ENCODE peak calls at places on chromosome 3, in six cellular contexts. One of them, this sample, is unnamed.

GRCh38 chr3:100966807-100967206 is 26.4 kb downstream of the ABI3BP start:
- DNase-seq in H9: no peak
- DNase-seq in H1: no peak
- DNase-seq in mesenchymal stem cell: no peak
- DNase-seq in IMR-90: no peak
- DNase-seq in neuronal stem cell: no peak
- DNase-seq in this sample: no peak

GRCh38 chr3:11200679-11200952 is 46.3 kb downstream of the HRH1 start:
- DNase-seq in IMR-90: peak
- DNase-seq in mesenchymal stem cell: peak
- DNase-seq in neuronal stem cell: no peak
- DNase-seq in H1: no peak
- DNase-seq in H9: no peak
- DNase-seq in this sample: peak

GRCh38 chr3:183837390-183837789 is 12.0 kb upstream of the MAP6D1 start:
- DNase-seq in mesenchymal stem cell: no peak
- DNase-seq in H9: no peak
- DNase-seq in IMR-90: no peak
- DNase-seq in H1: no peak
- DNase-seq in neuronal stem cell: no peak
- DNase-seq in this sample: no peak

GRCh38 chr3:150890320-150890719 is 14.9 kb downstream of the MINDY4B start:
- DNase-seq in H9: no peak
- DNase-seq in IMR-90: peak
- DNase-seq in neuronal stem cell: no peak
- DNase-seq in mesenchymal stem cell: peak
- DNase-seq in H1: no peak
- DNase-seq in this sample: peak

GRCh38 chr3:106241593-106241992 is 372.8 kb upstream of the CBLB start:
- DNase-seq in H1: no peak
- DNase-seq in H9: no peak
- DNase-seq in IMR-90: no peak
- DNase-seq in neuronal stem cell: no peak
- DNase-seq in mesenchymal stem cell: no peak
- DNase-seq in this sample: no peak

GRCh38 chr3:159616234-159616825 is 372.3 kb upstream of the IL12A start:
- DNase-seq in H1: no peak
- DNase-seq in IMR-90: peak
- DNase-seq in neuronal stem cell: no peak
- DNase-seq in H9: peak
- DNase-seq in mesenchymal stem cell: peak
- DNase-seq in this sample: peak

GRCh38 chr3:11185564-11186317 is 31.4 kb downstream of the HRH1 start:
- DNase-seq in H1: no peak
- DNase-seq in IMR-90: peak
- DNase-seq in H9: no peak
- DNase-seq in neuronal stem cell: no peak
- DNase-seq in mesenchymal stem cell: peak
- DNase-seq in this sample: peak

GRCh38 chr3:180679178-180680096 is at the start of gene CCDC39:
- DNase-seq in neuronal stem cell: peak
- DNase-seq in mesenchymal stem cell: peak
- DNase-seq in H9: peak
- DNase-seq in H1: peak
- DNase-seq in IMR-90: peak
- DNase-seq in this sample: peak

GRCh38 chr3:151330899-151331298 is 1.6 kb upstream of the P2RY13 start:
- DNase-seq in H1: no peak
- DNase-seq in H9: no peak
- DNase-seq in mesenchymal stem cell: no peak
- DNase-seq in IMR-90: peak
- DNase-seq in neuronal stem cell: no peak
- DNase-seq in this sample: no peak

GRCh38 chr3:114756506-114757279 is 390.4 kb downstream of the ZBTB20 start:
- DNase-seq in mesenchymal stem cell: peak
- DNase-seq in H9: no peak
- DNase-seq in neuronal stem cell: no peak
- DNase-seq in H1: no peak
- DNase-seq in IMR-90: peak
- DNase-seq in this sample: peak

GRCh38 chr3:50192689-50193141 is 1.3 kb downstream of the GNAT1 start:
- DNase-seq in neuronal stem cell: peak
- DNase-seq in IMR-90: peak
- DNase-seq in H9: peak
- DNase-seq in mesenchymal stem cell: peak
- DNase-seq in H1: peak
- DNase-seq in this sample: peak

GRCh38 chr3:38315488-38316230 is 30.9 kb upstream of the XYLB start:
- DNase-seq in H1: no peak
- DNase-seq in mesenchymal stem cell: no peak
- DNase-seq in IMR-90: no peak
- DNase-seq in neuronal stem cell: no peak
- DNase-seq in H9: no peak
- DNase-seq in this sample: no peak

GRCh38 chr3:182730675-182731042 is 62.6 kb upstream of the ATP11B start:
- DNase-seq in IMR-90: no peak
- DNase-seq in neuronal stem cell: no peak
- DNase-seq in mesenchymal stem cell: no peak
- DNase-seq in H1: no peak
- DNase-seq in H9: no peak
- DNase-seq in this sample: no peak

GRCh38 chr3:157533298-157533870 is 30.2 kb upstream of the VEPH1 start:
- DNase-seq in neuronal stem cell: no peak
- DNase-seq in mesenchymal stem cell: peak
- DNase-seq in H1: no peak
- DNase-seq in H9: no peak
- DNase-seq in IMR-90: peak
- DNase-seq in this sample: no peak

GRCh38 chr3:134327594-134327975 is 46.7 kb downstream of the AMOTL2 start:
- DNase-seq in neuronal stem cell: no peak
- DNase-seq in H9: no peak
- DNase-seq in mesenchymal stem cell: peak
- DNase-seq in IMR-90: peak
- DNase-seq in H1: no peak
- DNase-seq in this sample: peak

GRCh38 chr3:60716573-60716972 is 534.7 kb downstream of the FHIT start:
- DNase-seq in IMR-90: peak
- DNase-seq in mesenchymal stem cell: peak
- DNase-seq in H1: no peak
- DNase-seq in H9: no peak
- DNase-seq in neuronal stem cell: no peak
- DNase-seq in this sample: no peak

GRCh38 chr3:169146112-169146665 is 517.3 kb downstream of the MECOM start:
- DNase-seq in neuronal stem cell: peak
- DNase-seq in H1: no peak
- DNase-seq in mesenchymal stem cell: peak
- DNase-seq in IMR-90: peak
- DNase-seq in H9: peak
- DNase-seq in this sample: peak

GRCh38 chr3:123060054-123060453 is 6.8 kb upstream of the PDIA5 start:
- DNase-seq in neuronal stem cell: no peak
- DNase-seq in IMR-90: no peak
- DNase-seq in H1: no peak
- DNase-seq in mesenchymal stem cell: no peak
- DNase-seq in H9: no peak
- DNase-seq in this sample: no peak

GRCh38 chr3:193870376-193871092 is 265.4 kb upstream of the HES1 start:
- DNase-seq in H1: no peak
- DNase-seq in H9: peak
- DNase-seq in IMR-90: peak
- DNase-seq in mesenchymal stem cell: peak
- DNase-seq in neuronal stem cell: no peak
- DNase-seq in this sample: peak

GRCh38 chr3:108664266-108664665 is 74.7 kb downstream of the DZIP3 start:
- DNase-seq in H9: no peak
- DNase-seq in mesenchymal stem cell: no peak
- DNase-seq in neuronal stem cell: no peak
- DNase-seq in IMR-90: no peak
- DNase-seq in H1: no peak
- DNase-seq in this sample: no peak

GRCh38 chr3:190024912-190025311 is 95.8 kb downstream of the P3H2 start:
- DNase-seq in H1: no peak
- DNase-seq in neuronal stem cell: no peak
- DNase-seq in IMR-90: peak
- DNase-seq in H9: no peak
- DNase-seq in mesenchymal stem cell: peak
- DNase-seq in this sample: no peak

DNA sequence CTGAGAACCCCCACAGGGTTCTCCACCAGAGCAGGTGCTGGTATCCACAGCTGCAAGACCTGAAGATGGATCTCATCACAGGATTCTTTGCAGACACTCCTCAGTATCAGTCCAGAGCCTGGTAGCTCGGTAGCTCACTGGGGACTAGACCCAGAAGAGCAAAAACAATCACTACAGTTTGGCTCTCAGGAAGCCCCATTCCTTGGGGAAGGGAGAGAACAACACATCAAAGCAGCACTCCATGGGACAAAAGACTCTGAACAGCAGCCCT is 22.2 kb downstream of the STRIT1 start:
- DNase-seq in H1: no peak
- DNase-seq in mesenchymal stem cell: no peak
- DNase-seq in IMR-90: no peak
- DNase-seq in neuronal stem cell: no peak
- DNase-seq in H9: no peak
- DNase-seq in this sample: no peak
- H2BK120ac ChIP-seq in H1: no peak
- H2BK120ac ChIP-seq in mesenchymal stem cell: no peak
- H2BK120ac ChIP-seq in IMR-90: no peak
- H2BK120ac ChIP-seq in neuronal stem cell: no peak
- H2BK120ac ChIP-seq in H9: no peak
- H2BK120ac ChIP-seq in this sample: no peak

DNA sequence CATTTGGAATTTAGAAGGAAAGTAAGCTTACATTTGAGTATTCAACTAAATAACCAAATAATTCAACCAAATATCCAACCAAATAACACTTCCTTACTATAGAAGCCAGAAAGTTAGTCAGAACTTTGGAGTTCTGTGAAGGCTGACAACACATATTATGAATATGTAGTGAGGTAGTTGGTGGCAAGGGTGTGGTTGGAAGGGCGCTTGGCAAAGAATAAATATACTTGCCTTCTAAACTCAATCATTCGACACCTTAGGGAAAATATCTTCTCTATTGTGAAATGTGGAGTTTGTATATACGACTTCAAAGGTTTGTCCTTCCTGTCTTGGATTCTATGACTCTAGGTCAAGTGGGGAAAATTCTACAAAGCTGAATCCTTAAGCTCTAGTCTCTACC is 111.7 kb upstream of the OSTN start:
- DNase-seq in H9: no peak
- DNase-seq in H1: no peak
- DNase-seq in mesenchymal stem cell: no peak
- DNase-seq in IMR-90: peak
- DNase-seq in neuronal stem cell: no peak
- DNase-seq in this sample: no peak
- H3K14ac ChIP-seq in H9: no peak
- H3K14ac ChIP-seq in H1: no peak
- H3K14ac ChIP-seq in mesenchymal stem cell: no peak
- H3K14ac ChIP-seq in IMR-90: no peak
- H3K14ac ChIP-seq in neuronal stem cell: no peak
- H3K14ac ChIP-seq in this sample: no peak

DNA sequence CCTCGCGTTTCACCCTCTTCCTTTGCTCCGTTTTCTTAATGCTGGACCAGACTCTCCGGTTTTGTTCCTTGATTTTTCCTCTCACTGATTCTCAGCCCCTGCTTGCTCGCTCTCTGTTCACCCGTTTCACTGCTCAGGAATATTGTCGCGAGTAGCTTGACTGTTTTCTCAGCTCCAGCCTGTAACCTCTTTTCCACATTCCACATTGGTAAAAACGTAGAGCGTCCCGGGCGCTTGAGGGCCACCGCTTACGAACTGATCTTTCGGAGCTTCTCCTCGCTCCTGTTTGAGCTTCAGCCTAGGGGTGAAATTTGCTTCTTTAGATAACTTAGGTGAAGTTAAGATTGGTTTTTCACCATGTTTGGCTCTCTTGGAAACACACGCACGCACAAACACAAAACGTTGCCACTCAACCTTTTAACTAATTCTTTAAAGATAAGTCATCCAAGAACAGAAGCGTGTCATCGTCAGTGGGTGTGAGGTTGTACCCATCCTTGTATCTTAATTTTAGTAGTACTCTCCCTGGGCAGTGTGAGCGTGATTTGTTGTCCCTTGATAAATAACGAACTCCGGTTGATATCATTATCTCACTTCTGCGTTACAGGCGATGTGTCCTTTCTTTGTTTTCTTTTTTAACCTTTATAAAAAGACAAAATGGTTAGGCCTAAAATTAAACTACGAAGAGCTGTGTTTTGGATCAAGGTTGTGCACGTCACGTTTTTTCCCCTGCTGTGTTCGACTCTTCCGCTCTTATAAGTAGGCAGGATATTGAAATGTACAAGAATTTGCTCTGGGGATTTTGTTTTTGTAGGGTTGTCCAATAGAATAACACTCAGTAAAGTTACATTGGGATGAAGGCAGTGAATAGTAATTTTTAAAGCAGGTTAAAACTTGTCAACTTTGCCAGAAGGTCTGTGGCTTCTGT is 1.1 kb downstream of the PAK2 start:
- DNase-seq in H9: no peak
- DNase-seq in IMR-90: peak
- DNase-seq in neuronal stem cell: peak
- DNase-seq in H1: no peak
- DNase-seq in mesenchymal stem cell: peak
- DNase-seq in this sample: peak
- H4K8ac ChIP-seq in H9: no peak
- H4K8ac ChIP-seq in IMR-90: peak
- H4K8ac ChIP-seq in neuronal stem cell: no peak
- H4K8ac ChIP-seq in H1: peak
- H4K8ac ChIP-seq in mesenchymal stem cell: peak
- H4K8ac ChIP-seq in this sample: peak

GRCh38 chr3:33006081-33006480 is 54.6 kb downstream of the CCR4 start:
- DNase-seq in H9: peak
- DNase-seq in neuronal stem cell: no peak
- DNase-seq in mesenchymal stem cell: peak
- DNase-seq in IMR-90: no peak
- DNase-seq in H1: peak
- DNase-seq in this sample: no peak

GRCh38 chr3:33004961-33005360 is 53.5 kb downstream of the CCR4 start:
- DNase-seq in H9: no peak
- DNase-seq in H1: no peak
- DNase-seq in neuronal stem cell: no peak
- DNase-seq in IMR-90: no peak
- DNase-seq in mesenchymal stem cell: no peak
- DNase-seq in this sample: no peak

GRCh38 chr3:33007776-33008175 is 56.3 kb downstream of the CCR4 start:
- DNase-seq in H1: no peak
- DNase-seq in H9: no peak
- DNase-seq in neuronal stem cell: no peak
- DNase-seq in IMR-90: no peak
- DNase-seq in mesenchymal stem cell: no peak
- DNase-seq in this sample: no peak

GRCh38 chr3:33006571-33007286 is 55.3 kb downstream of the CCR4 start:
- DNase-seq in IMR-90: peak
- DNase-seq in mesenchymal stem cell: peak
- DNase-seq in H1: no peak
- DNase-seq in neuronal stem cell: no peak
- DNase-seq in H9: no peak
- DNase-seq in this sample: no peak

DNA sequence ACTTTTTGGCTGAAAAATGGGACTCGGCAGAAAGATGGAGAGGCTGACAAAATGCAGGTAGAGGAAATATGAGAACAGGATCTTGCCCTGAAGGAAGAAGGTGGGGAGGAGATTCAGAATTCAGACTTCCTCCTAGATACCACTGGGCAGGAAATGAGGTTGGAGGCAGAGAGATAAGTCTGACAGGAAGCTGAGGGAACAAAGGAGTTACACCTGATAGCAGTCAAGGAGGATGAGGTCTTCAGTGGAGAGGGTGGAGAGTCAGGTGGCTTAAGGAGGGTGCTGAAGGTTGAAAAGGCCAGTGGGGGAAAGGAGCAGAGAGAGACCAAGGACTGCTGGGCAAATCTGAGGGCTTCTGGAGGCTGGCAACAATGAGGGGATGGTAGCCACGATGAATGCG is 56.8 kb downstream of the CCR4 start:
- DNase-seq in mesenchymal stem cell: no peak
- DNase-seq in H1: no peak
- DNase-seq in neuronal stem cell: no peak
- DNase-seq in IMR-90: no peak
- DNase-seq in H9: no peak
- DNase-seq in this sample: no peak
- H2BK120ac ChIP-seq in mesenchymal stem cell: no peak
- H2BK120ac ChIP-seq in H1: no peak
- H2BK120ac ChIP-seq in neuronal stem cell: no peak
- H2BK120ac ChIP-seq in IMR-90: no peak
- H2BK120ac ChIP-seq in H9: no peak
- H2BK120ac ChIP-seq in this sample: no peak